ENCODE peak calls at places on chromosomes 2 and 18, in five cellular contexts. Q is GM12865, G is IMR-90, S is GM23248, U is K562. Z is an unnamed sample.

GRCh38 chr18:9831046-9831722 is 54.6 kb upstream of the TXNDC2 start:
- DNase-seq in Q (no peak), G (no peak), S (no peak), U (no peak), Z (no peak)

GRCh38 chr2:223590964-223591363 is 11.2 kb downstream of the SCG2 start:
- DNase-seq in Q (no peak), G (peak), S (no peak), U (no peak), Z (peak)

GRCh38 chr2:76579911-76580310 is 869.2 kb upstream of the GCFC2 start:
- DNase-seq in Q (no peak), G (no peak), S (no peak), U (no peak), Z (no peak)

GRCh38 chr2:71157124-71157802 is 26.8 kb downstream of the MPHOSPH10 start:
- DNase-seq in Q (peak), G (peak), S (peak), U (peak), Z (peak)

GRCh38 chr2:237472187-237472712 is 14.8 kb upstream of the MLPH start:
- DNase-seq in Q (no peak), G (no peak), S (no peak), U (no peak), Z (no peak)

GRCh38 chr2:127051116-127051779 is 55.7 kb downstream of the BIN1 start:
- DNase-seq in Q (no peak), G (no peak), S (no peak), U (no peak), Z (no peak)

GRCh38 chr2:174959787-174960186 is 45.4 kb downstream of the CHN1 start:
- DNase-seq in Q (no peak), G (no peak), S (peak), U (no peak), Z (no peak)

GRCh38 chr2:127196998-127197397 is 23.1 kb downstream of the CYP27C1 start:
- DNase-seq in Q (peak), G (no peak), S (peak), U (peak), Z (no peak)

GRCh38 chr18:4125246-4125938 is 329.7 kb downstream of the DLGAP1 start:
- DNase-seq in Q (no peak), G (no peak), S (peak), U (no peak), Z (no peak)

GRCh38 chr2:96262306-96262705 is 3.5 kb downstream of the TMEM127 start:
- DNase-seq in Q (no peak), G (no peak), S (peak), U (no peak), Z (peak)

GRCh38 chr2:36366491-36367120 is 11.0 kb downstream of the CRIM1 start:
- DNase-seq in Q (no peak), G (no peak), S (no peak), U (no peak), Z (peak)

GRCh38 chr2:131105950-131106801 is 1.0 kb downstream of the PLEKHB2 start:
- DNase-seq in Q (peak), G (peak), S (peak), U (peak), Z (peak)

GRCh38 chr18:68800075-68800474 is 2.2 kb downstream of the CCDC102B start:
- DNase-seq in Q (no peak), G (no peak), S (no peak), U (no peak), Z (no peak)
- H3K4me3 ChIP-seq in Q (no peak), G (no peak), S (no peak), U (no peak), Z (no peak)

DNA sequence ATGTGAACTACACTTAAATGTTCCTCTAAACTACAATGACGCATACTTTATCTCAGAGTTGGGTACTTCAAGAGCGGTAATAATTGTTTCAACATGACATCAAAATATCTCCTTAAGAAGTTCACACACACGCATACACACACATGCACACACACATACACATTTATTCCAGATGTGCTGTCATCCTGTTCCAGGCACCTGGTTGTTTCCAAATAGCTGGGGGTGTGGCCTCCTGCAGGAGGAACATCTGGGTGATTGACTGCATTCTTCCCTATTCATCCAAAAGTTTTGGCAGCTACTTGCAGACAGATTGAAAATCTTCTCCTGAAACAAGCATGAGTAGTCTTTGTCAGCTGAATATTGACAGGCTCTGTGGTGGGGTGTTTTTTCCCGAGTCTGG is 37.8 kb upstream of the PIK3C3 start:
- DNase-seq in Q (no peak), G (no peak), S (peak), U (no peak), Z (no peak)
- H3K4me3 ChIP-seq in Q (no peak), G (no peak), S (no peak), U (no peak), Z (no peak)

GRCh38 chr18:48941672-48942071 is 9.1 kb downstream of the SMAD7 start:
- DNase-seq in Q (no peak), G (no peak), S (peak), U (no peak), Z (no peak)

GRCh38 chr18:48939368-48940097 is 11.2 kb downstream of the SMAD7 start:
- DNase-seq in Q (no peak), G (no peak), S (peak), U (no peak), Z (peak)

GRCh38 chr18:48942554-48943261 is 8.1 kb downstream of the SMAD7 start:
- DNase-seq in Q (no peak), G (peak), S (peak), U (no peak), Z (peak)

GRCh38 chr18:48942086-48942485 is 8.7 kb downstream of the SMAD7 start:
- DNase-seq in Q (no peak), G (no peak), S (peak), U (no peak), Z (no peak)

DNA sequence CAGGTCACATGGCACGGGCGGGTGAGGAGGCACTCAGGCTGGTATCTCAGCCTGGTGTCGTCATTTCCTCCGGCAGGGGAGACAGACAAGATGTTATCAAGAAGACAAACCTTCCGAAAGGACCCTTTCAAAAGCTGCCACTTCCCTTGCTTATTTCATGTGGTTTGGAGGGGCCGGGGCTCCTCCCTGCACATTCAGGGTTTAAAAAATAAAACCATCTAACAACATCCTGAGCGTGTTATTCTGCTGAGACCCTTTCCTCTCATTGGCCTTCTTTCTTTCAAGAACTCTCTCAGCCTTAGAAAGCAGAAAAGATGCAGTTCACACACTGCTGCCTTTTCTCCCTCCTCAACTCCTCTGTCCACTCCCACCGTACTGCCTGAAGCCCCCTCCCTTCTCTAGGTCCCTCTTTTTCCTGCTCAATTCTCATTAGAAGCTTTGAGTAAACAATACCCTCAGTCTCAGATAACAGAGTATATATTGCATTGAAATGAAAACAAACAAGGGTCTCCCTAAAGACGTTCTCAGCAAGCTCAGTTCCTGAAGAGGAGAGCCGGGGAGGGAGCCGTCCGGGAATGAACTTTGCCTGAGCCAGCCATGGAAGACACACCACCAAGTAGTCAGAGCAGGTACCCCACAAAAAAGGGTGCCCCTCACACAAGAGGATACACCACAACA is 9.8 kb downstream of the SMAD7 start:
- DNase-seq in Q (peak), G (peak), S (no peak), U (no peak), Z (peak)
- H3K4me3 ChIP-seq in Q (peak), G (no peak), S (no peak), U (no peak), Z (no peak)

GRCh38 chr2:199370150-199370780 is 87.5 kb downstream of the SATB2 start:
- DNase-seq in Q (no peak), G (peak), S (peak), U (no peak), Z (no peak)

GRCh38 chr2:199364153-199364552 is 93.6 kb downstream of the SATB2 start:
- DNase-seq in Q (no peak), G (no peak), S (no peak), U (no peak), Z (no peak)

GRCh38 chr2:199366406-199366805 is 91.3 kb downstream of the SATB2 start:
- DNase-seq in Q (no peak), G (peak), S (no peak), U (no peak), Z (no peak)
- H3K4me3 ChIP-seq in Q (no peak), G (no peak), S (no peak), U (no peak), Z (no peak)

GRCh38 chr2:118852605-118853128 is 5.2 kb upstream of the EN1 start:
- DNase-seq in Q (no peak), G (no peak), S (no peak), U (no peak), Z (no peak)

GRCh38 chr2:118853647-118854367 is 6.4 kb upstream of the EN1 start:
- DNase-seq in Q (no peak), G (no peak), S (no peak), U (no peak), Z (no peak)

GRCh38 chr2:118851650-118852049 is 4.2 kb upstream of the EN1 start:
- DNase-seq in Q (no peak), G (no peak), S (no peak), U (no peak), Z (no peak)

GRCh38 chr2:118854507-118855300 is 7.3 kb upstream of the EN1 start:
- DNase-seq in Q (no peak), G (no peak), S (no peak), U (no peak), Z (no peak)

DNA sequence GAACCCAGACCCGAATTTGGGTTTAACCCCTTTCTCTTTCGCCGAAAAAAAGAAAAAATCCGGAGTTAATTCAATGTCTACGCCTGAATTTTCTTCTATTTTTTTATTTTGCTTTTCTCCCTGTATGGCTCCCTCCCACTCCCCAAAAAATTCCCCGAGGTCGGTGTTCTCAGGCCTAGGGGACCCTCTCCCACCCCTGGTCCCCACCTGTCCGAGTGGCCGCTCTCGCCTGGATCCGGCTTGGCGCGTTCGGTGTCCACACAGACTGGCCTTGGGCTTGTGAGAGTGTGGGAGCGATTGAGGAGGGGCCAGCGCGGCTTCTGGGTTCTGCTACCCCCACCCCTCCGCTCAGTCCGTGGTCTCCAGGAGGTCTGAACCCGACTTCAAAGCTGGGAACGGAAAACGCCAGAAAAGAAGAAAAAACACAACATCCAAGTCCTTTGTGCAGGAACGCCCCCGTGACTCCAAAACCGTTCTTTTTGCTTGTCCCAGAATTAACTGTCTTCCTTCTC is 5.7 kb upstream of the EN1 start:
- DNase-seq in Q (no peak), G (no peak), S (no peak), U (no peak), Z (no peak)
- H3K4me3 ChIP-seq in Q (no peak), G (no peak), S (no peak), U (no peak), Z (peak)

Z was measured in adipocyte.